ENCODE peak calls at places on chromosome 11, in eight cellular contexts. One of them, this sample, is unnamed.

GRCh38 chr11:128848815-128849455 is 18.2 kb downstream of the KCNJ1 start:
- DNase-seq in Peyer's patch: peak
- DNase-seq in left colon: peak
- DNase-seq in colonic mucosa: peak
- DNase-seq in stimulated activated CD4-positive, alpha-beta T cell treated with anti-CD3 and anti-CD28 coated beads, Interleukin-2, amount 100 ng/mL, for 48 hours: peak
- DNase-seq in AG09319: no peak
- DNase-seq in lung: peak
- DNase-seq in WTC11: peak
- DNase-seq in this sample: peak

GRCh38 chr11:82858556-82859091 is 41.6 kb downstream of the PRCP start:
- DNase-seq in Peyer's patch: no peak
- DNase-seq in lung: no peak
- DNase-seq in AG09319: peak
- DNase-seq in colonic mucosa: no peak
- DNase-seq in left colon: no peak
- DNase-seq in stimulated activated CD4-positive, alpha-beta T cell treated with anti-CD3 and anti-CD28 coated beads, Interleukin-2, amount 100 ng/mL, for 48 hours: no peak
- DNase-seq in WTC11: no peak
- DNase-seq in this sample: peak

GRCh38 chr11:67439321-67440228 is 2.1 kb upstream of the PTPRCAP start:
- DNase-seq in Peyer's patch: peak
- DNase-seq in stimulated activated CD4-positive, alpha-beta T cell treated with anti-CD3 and anti-CD28 coated beads, Interleukin-2, amount 100 ng/mL, for 48 hours: no peak
- DNase-seq in left colon: no peak
- DNase-seq in colonic mucosa: peak
- DNase-seq in WTC11: peak
- DNase-seq in lung: no peak
- DNase-seq in AG09319: no peak
- DNase-seq in this sample: peak

GRCh38 chr11:64989416-64989815 is 7.4 kb downstream of the BATF2 start:
- DNase-seq in lung: no peak
- DNase-seq in colonic mucosa: no peak
- DNase-seq in stimulated activated CD4-positive, alpha-beta T cell treated with anti-CD3 and anti-CD28 coated beads, Interleukin-2, amount 100 ng/mL, for 48 hours: no peak
- DNase-seq in WTC11: no peak
- DNase-seq in left colon: no peak
- DNase-seq in AG09319: no peak
- DNase-seq in Peyer's patch: no peak
- DNase-seq in this sample: no peak

GRCh38 chr11:117424781-117425180 is 97.1 kb downstream of the CEP164 start:
- DNase-seq in AG09319: no peak
- DNase-seq in colonic mucosa: no peak
- DNase-seq in WTC11: no peak
- DNase-seq in stimulated activated CD4-positive, alpha-beta T cell treated with anti-CD3 and anti-CD28 coated beads, Interleukin-2, amount 100 ng/mL, for 48 hours: no peak
- DNase-seq in Peyer's patch: peak
- DNase-seq in lung: no peak
- DNase-seq in left colon: no peak
- DNase-seq in this sample: no peak

GRCh38 chr11:25065711-25066110 is 568.9 kb downstream of the LUZP2 start:
- DNase-seq in Peyer's patch: no peak
- DNase-seq in stimulated activated CD4-positive, alpha-beta T cell treated with anti-CD3 and anti-CD28 coated beads, Interleukin-2, amount 100 ng/mL, for 48 hours: no peak
- DNase-seq in colonic mucosa: no peak
- DNase-seq in WTC11: no peak
- DNase-seq in lung: no peak
- DNase-seq in AG09319: no peak
- DNase-seq in left colon: no peak
- DNase-seq in this sample: peak

GRCh38 chr11:122248939-122249338 is 132.9 kb upstream of the BLID start:
- DNase-seq in AG09319: no peak
- DNase-seq in WTC11: no peak
- DNase-seq in left colon: no peak
- DNase-seq in stimulated activated CD4-positive, alpha-beta T cell treated with anti-CD3 and anti-CD28 coated beads, Interleukin-2, amount 100 ng/mL, for 48 hours: no peak
- DNase-seq in Peyer's patch: no peak
- DNase-seq in lung: no peak
- DNase-seq in colonic mucosa: no peak
- DNase-seq in this sample: no peak

GRCh38 chr11:64319421-64319761 is 1.5 kb downstream of the PRDX5 start:
- DNase-seq in AG09319: no peak
- DNase-seq in Peyer's patch: peak
- DNase-seq in lung: no peak
- DNase-seq in stimulated activated CD4-positive, alpha-beta T cell treated with anti-CD3 and anti-CD28 coated beads, Interleukin-2, amount 100 ng/mL, for 48 hours: no peak
- DNase-seq in WTC11: no peak
- DNase-seq in left colon: peak
- DNase-seq in colonic mucosa: no peak
- DNase-seq in this sample: peak

GRCh38 chr11:12200359-12201015 is 90.1 kb downstream of the MICAL2 start:
- DNase-seq in lung: no peak
- DNase-seq in left colon: no peak
- DNase-seq in colonic mucosa: no peak
- DNase-seq in AG09319: peak
- DNase-seq in Peyer's patch: no peak
- DNase-seq in WTC11: no peak
- DNase-seq in stimulated activated CD4-positive, alpha-beta T cell treated with anti-CD3 and anti-CD28 coated beads, Interleukin-2, amount 100 ng/mL, for 48 hours: peak
- DNase-seq in this sample: peak

GRCh38 chr11:102157219-102157618 is 47.0 kb downstream of the YAP1 start:
- DNase-seq in lung: peak
- DNase-seq in WTC11: no peak
- DNase-seq in left colon: peak
- DNase-seq in colonic mucosa: peak
- DNase-seq in Peyer's patch: peak
- DNase-seq in AG09319: peak
- DNase-seq in stimulated activated CD4-positive, alpha-beta T cell treated with anti-CD3 and anti-CD28 coated beads, Interleukin-2, amount 100 ng/mL, for 48 hours: no peak
- DNase-seq in this sample: peak

GRCh38 chr11:96000064-96000463 is 76.2 kb upstream of the MTMR2 start:
- DNase-seq in lung: no peak
- DNase-seq in AG09319: no peak
- DNase-seq in left colon: no peak
- DNase-seq in WTC11: no peak
- DNase-seq in colonic mucosa: no peak
- DNase-seq in stimulated activated CD4-positive, alpha-beta T cell treated with anti-CD3 and anti-CD28 coated beads, Interleukin-2, amount 100 ng/mL, for 48 hours: no peak
- DNase-seq in Peyer's patch: no peak
- DNase-seq in this sample: no peak

GRCh38 chr11:110716361-110716760 is 4.1 kb upstream of the ARHGAP20 start:
- DNase-seq in AG09319: no peak
- DNase-seq in colonic mucosa: no peak
- DNase-seq in Peyer's patch: no peak
- DNase-seq in stimulated activated CD4-positive, alpha-beta T cell treated with anti-CD3 and anti-CD28 coated beads, Interleukin-2, amount 100 ng/mL, for 48 hours: no peak
- DNase-seq in WTC11: no peak
- DNase-seq in left colon: no peak
- DNase-seq in lung: no peak
- DNase-seq in this sample: peak

GRCh38 chr11:120017582-120017981 is 120.3 kb downstream of the TRIM29 start:
- DNase-seq in colonic mucosa: no peak
- DNase-seq in AG09319: no peak
- DNase-seq in left colon: no peak
- DNase-seq in lung: no peak
- DNase-seq in stimulated activated CD4-positive, alpha-beta T cell treated with anti-CD3 and anti-CD28 coated beads, Interleukin-2, amount 100 ng/mL, for 48 hours: no peak
- DNase-seq in WTC11: no peak
- DNase-seq in Peyer's patch: no peak
- DNase-seq in this sample: no peak

GRCh38 chr11:116582621-116583020 is 190.2 kb downstream of the BUD13 start:
- DNase-seq in WTC11: no peak
- DNase-seq in AG09319: no peak
- DNase-seq in stimulated activated CD4-positive, alpha-beta T cell treated with anti-CD3 and anti-CD28 coated beads, Interleukin-2, amount 100 ng/mL, for 48 hours: no peak
- DNase-seq in Peyer's patch: no peak
- DNase-seq in left colon: no peak
- DNase-seq in colonic mucosa: no peak
- DNase-seq in lung: no peak
- DNase-seq in this sample: no peak

GRCh38 chr11:36657610-36658225 is 59.7 kb upstream of the RAG2 start:
- DNase-seq in stimulated activated CD4-positive, alpha-beta T cell treated with anti-CD3 and anti-CD28 coated beads, Interleukin-2, amount 100 ng/mL, for 48 hours: no peak
- DNase-seq in AG09319: no peak
- DNase-seq in colonic mucosa: no peak
- DNase-seq in Peyer's patch: no peak
- DNase-seq in lung: no peak
- DNase-seq in WTC11: no peak
- DNase-seq in left colon: no peak
- DNase-seq in this sample: peak

GRCh38 chr11:17714356-17714854 is 5.0 kb upstream of the MYOD1 start:
- DNase-seq in lung: no peak
- DNase-seq in Peyer's patch: no peak
- DNase-seq in WTC11: peak
- DNase-seq in left colon: no peak
- DNase-seq in AG09319: no peak
- DNase-seq in colonic mucosa: no peak
- DNase-seq in stimulated activated CD4-positive, alpha-beta T cell treated with anti-CD3 and anti-CD28 coated beads, Interleukin-2, amount 100 ng/mL, for 48 hours: no peak
- DNase-seq in this sample: no peak

GRCh38 chr11:57324154-57324885 is 432 bp downstream of the TNKS1BP1 start:
- DNase-seq in stimulated activated CD4-positive, alpha-beta T cell treated with anti-CD3 and anti-CD28 coated beads, Interleukin-2, amount 100 ng/mL, for 48 hours: no peak
- DNase-seq in lung: peak
- DNase-seq in WTC11: peak
- DNase-seq in colonic mucosa: peak
- DNase-seq in left colon: peak
- DNase-seq in Peyer's patch: no peak
- DNase-seq in AG09319: no peak
- DNase-seq in this sample: peak

GRCh38 chr11:58770627-58771457 is 39.1 kb upstream of the GLYAT start:
- DNase-seq in Peyer's patch: no peak
- DNase-seq in stimulated activated CD4-positive, alpha-beta T cell treated with anti-CD3 and anti-CD28 coated beads, Interleukin-2, amount 100 ng/mL, for 48 hours: no peak
- DNase-seq in colonic mucosa: no peak
- DNase-seq in left colon: no peak
- DNase-seq in AG09319: no peak
- DNase-seq in WTC11: no peak
- DNase-seq in lung: no peak
- DNase-seq in this sample: peak

GRCh38 chr11:71103266-71103665 is 149.1 kb downstream of the SHANK2 start:
- DNase-seq in AG09319: no peak
- DNase-seq in left colon: no peak
- DNase-seq in colonic mucosa: no peak
- DNase-seq in WTC11: no peak
- DNase-seq in stimulated activated CD4-positive, alpha-beta T cell treated with anti-CD3 and anti-CD28 coated beads, Interleukin-2, amount 100 ng/mL, for 48 hours: no peak
- DNase-seq in Peyer's patch: no peak
- DNase-seq in lung: no peak
- DNase-seq in this sample: no peak

GRCh38 chr11:65479184-65480145 is 19.4 kb upstream of the MALAT1 start:
- DNase-seq in lung: no peak
- DNase-seq in stimulated activated CD4-positive, alpha-beta T cell treated with anti-CD3 and anti-CD28 coated beads, Interleukin-2, amount 100 ng/mL, for 48 hours: no peak
- DNase-seq in left colon: peak
- DNase-seq in colonic mucosa: peak
- DNase-seq in Peyer's patch: peak
- DNase-seq in AG09319: peak
- DNase-seq in WTC11: peak
- DNase-seq in this sample: peak

GRCh38 chr11:40921256-40921655 is 538.2 kb downstream of the LRRC4C start:
- DNase-seq in AG09319: no peak
- DNase-seq in Peyer's patch: no peak
- DNase-seq in lung: no peak
- DNase-seq in left colon: no peak
- DNase-seq in WTC11: no peak
- DNase-seq in stimulated activated CD4-positive, alpha-beta T cell treated with anti-CD3 and anti-CD28 coated beads, Interleukin-2, amount 100 ng/mL, for 48 hours: no peak
- DNase-seq in colonic mucosa: no peak
- DNase-seq in this sample: no peak

GRCh38 chr11:64742087-64742939 is 1.6 kb downstream of the RASGRP2 start:
- DNase-seq in stimulated activated CD4-positive, alpha-beta T cell treated with anti-CD3 and anti-CD28 coated beads, Interleukin-2, amount 100 ng/mL, for 48 hours: no peak
- DNase-seq in WTC11: peak
- DNase-seq in Peyer's patch: peak
- DNase-seq in AG09319: no peak
- DNase-seq in lung: no peak
- DNase-seq in left colon: peak
- DNase-seq in colonic mucosa: no peak
- DNase-seq in this sample: peak

GRCh38 chr11:71115770-71116434 is 136.5 kb downstream of the SHANK2 start:
- DNase-seq in stimulated activated CD4-positive, alpha-beta T cell treated with anti-CD3 and anti-CD28 coated beads, Interleukin-2, amount 100 ng/mL, for 48 hours: no peak
- DNase-seq in colonic mucosa: no peak
- DNase-seq in Peyer's patch: no peak
- DNase-seq in lung: no peak
- DNase-seq in left colon: no peak
- DNase-seq in WTC11: no peak
- DNase-seq in AG09319: no peak
- DNase-seq in this sample: no peak

GRCh38 chr11:74371269-74372039 is 26.8 kb downstream of the PGM2L1 start:
- DNase-seq in lung: no peak
- DNase-seq in left colon: no peak
- DNase-seq in stimulated activated CD4-positive, alpha-beta T cell treated with anti-CD3 and anti-CD28 coated beads, Interleukin-2, amount 100 ng/mL, for 48 hours: no peak
- DNase-seq in Peyer's patch: no peak
- DNase-seq in AG09319: peak
- DNase-seq in colonic mucosa: no peak
- DNase-seq in WTC11: no peak
- DNase-seq in this sample: peak

GRCh38 chr11:62253999-62254542 is 12.0 kb downstream of the SCGB1D2 start:
- DNase-seq in lung: no peak
- DNase-seq in Peyer's patch: no peak
- DNase-seq in AG09319: no peak
- DNase-seq in left colon: no peak
- DNase-seq in colonic mucosa: no peak
- DNase-seq in WTC11: no peak
- DNase-seq in stimulated activated CD4-positive, alpha-beta T cell treated with anti-CD3 and anti-CD28 coated beads, Interleukin-2, amount 100 ng/mL, for 48 hours: no peak
- DNase-seq in this sample: no peak

GRCh38 chr11:1467270-1467669 is 19.3 kb downstream of the MOB2 start:
- DNase-seq in lung: no peak
- DNase-seq in left colon: no peak
- DNase-seq in stimulated activated CD4-positive, alpha-beta T cell treated with anti-CD3 and anti-CD28 coated beads, Interleukin-2, amount 100 ng/mL, for 48 hours: no peak
- DNase-seq in AG09319: no peak
- DNase-seq in colonic mucosa: no peak
- DNase-seq in Peyer's patch: no peak
- DNase-seq in WTC11: no peak
- DNase-seq in this sample: no peak

GRCh38 chr11:130536106-130537040 is 87.9 kb downstream of the ADAMTS15 start:
- DNase-seq in WTC11: no peak
- DNase-seq in AG09319: no peak
- DNase-seq in stimulated activated CD4-positive, alpha-beta T cell treated with anti-CD3 and anti-CD28 coated beads, Interleukin-2, amount 100 ng/mL, for 48 hours: no peak
- DNase-seq in lung: no peak
- DNase-seq in Peyer's patch: no peak
- DNase-seq in left colon: no peak
- DNase-seq in colonic mucosa: no peak
- DNase-seq in this sample: no peak

GRCh38 chr11:61747389-61748285 is 4.8 kb upstream of the MYRF start:
- DNase-seq in lung: peak
- DNase-seq in Peyer's patch: peak
- DNase-seq in AG09319: peak
- DNase-seq in colonic mucosa: peak
- DNase-seq in WTC11: peak
- DNase-seq in stimulated activated CD4-positive, alpha-beta T cell treated with anti-CD3 and anti-CD28 coated beads, Interleukin-2, amount 100 ng/mL, for 48 hours: peak
- DNase-seq in left colon: peak
- DNase-seq in this sample: peak

GRCh38 chr11:2885676-2886081 is at the start of gene CDKN1C:
- DNase-seq in WTC11: peak
- DNase-seq in stimulated activated CD4-positive, alpha-beta T cell treated with anti-CD3 and anti-CD28 coated beads, Interleukin-2, amount 100 ng/mL, for 48 hours: peak
- DNase-seq in left colon: peak
- DNase-seq in AG09319: peak
- DNase-seq in colonic mucosa: peak
- DNase-seq in lung: peak
- DNase-seq in Peyer's patch: peak
- DNase-seq in this sample: peak

GRCh38 chr11:47257518-47258316 is at the start of gene NR1H3:
- DNase-seq in left colon: peak
- DNase-seq in stimulated activated CD4-positive, alpha-beta T cell treated with anti-CD3 and anti-CD28 coated beads, Interleukin-2, amount 100 ng/mL, for 48 hours: no peak
- DNase-seq in colonic mucosa: peak
- DNase-seq in WTC11: peak
- DNase-seq in Peyer's patch: peak
- DNase-seq in AG09319: no peak
- DNase-seq in lung: peak
- DNase-seq in this sample: peak

GRCh38 chr11:69384548-69385465 is 90.9 kb downstream of the MYEOV start:
- DNase-seq in AG09319: no peak
- DNase-seq in colonic mucosa: no peak
- DNase-seq in WTC11: no peak
- DNase-seq in Peyer's patch: peak
- DNase-seq in stimulated activated CD4-positive, alpha-beta T cell treated with anti-CD3 and anti-CD28 coated beads, Interleukin-2, amount 100 ng/mL, for 48 hours: no peak
- DNase-seq in lung: no peak
- DNase-seq in left colon: no peak
- DNase-seq in this sample: no peak

GRCh38 chr11:130918081-130918480 is 1.8 kb upstream of the SNX19 start:
- DNase-seq in AG09319: no peak
- DNase-seq in Peyer's patch: no peak
- DNase-seq in colonic mucosa: no peak
- DNase-seq in stimulated activated CD4-positive, alpha-beta T cell treated with anti-CD3 and anti-CD28 coated beads, Interleukin-2, amount 100 ng/mL, for 48 hours: no peak
- DNase-seq in left colon: peak
- DNase-seq in lung: no peak
- DNase-seq in WTC11: no peak
- DNase-seq in this sample: no peak

GRCh38 chr11:9304178-9304577 is 10.2 kb downstream of the TMEM41B start:
- DNase-seq in Peyer's patch: no peak
- DNase-seq in WTC11: no peak
- DNase-seq in AG09319: no peak
- DNase-seq in left colon: no peak
- DNase-seq in lung: no peak
- DNase-seq in colonic mucosa: no peak
- DNase-seq in stimulated activated CD4-positive, alpha-beta T cell treated with anti-CD3 and anti-CD28 coated beads, Interleukin-2, amount 100 ng/mL, for 48 hours: no peak
- DNase-seq in this sample: no peak

GRCh38 chr11:69274531-69275016 is 19.4 kb upstream of the MYEOV start:
- DNase-seq in left colon: peak
- DNase-seq in AG09319: no peak
- DNase-seq in colonic mucosa: peak
- DNase-seq in WTC11: no peak
- DNase-seq in stimulated activated CD4-positive, alpha-beta T cell treated with anti-CD3 and anti-CD28 coated beads, Interleukin-2, amount 100 ng/mL, for 48 hours: no peak
- DNase-seq in Peyer's patch: peak
- DNase-seq in lung: peak
- DNase-seq in this sample: no peak